ENCODE peak calls at places on chromosomes 13 and 19, in seven cellular contexts. O is esophagus squamous epithelium, F is spleen, L is transverse colon, Q is testis, G is stomach, H is K562. T is an unnamed sample. For H3K36me3, the result is how much of the 10 kb centered on the place peaks cover.

GRCh38 chr19:54653181-54653809 is 9.5 kb upstream of the LILRB4 start:
- DNase-seq in O (no peak), F (no peak), L (no peak), Q (no peak), G (no peak), H (peak), T (no peak)

GRCh38 chr19:50467566-50467965 is 8.7 kb upstream of the EMC10 start:
- DNase-seq in O (no peak), F (no peak), L (no peak), Q (no peak), G (no peak), H (no peak), T (no peak)

GRCh38 chr13:79483302-79483701 is 2.3 kb downstream of the NDFIP2 start:
- DNase-seq in O (no peak), F (no peak), L (no peak), Q (no peak), G (no peak), H (no peak), T (no peak)

GRCh38 chr13:51801631-51802099 is 2.3 kb downstream of the DHRS12 start:
- DNase-seq in O (no peak), F (peak), L (peak), Q (peak), G (peak), H (no peak), T (no peak)

GRCh38 chr19:31337007-31337914 is 12.0 kb downstream of the TSHZ3 start:
- DNase-seq in O (no peak), F (no peak), L (no peak), Q (no peak), G (no peak), H (no peak), T (no peak)

GRCh38 chr19:1655131-1655981 is 2.9 kb upstream of the TCF3 start:
- DNase-seq in O (no peak), F (peak), L (no peak), Q (no peak), G (no peak), H (no peak), T (no peak)

GRCh38 chr19:294819-295686 is 3.9 kb upstream of the PLPP2 start:
- DNase-seq in O (no peak), F (no peak), L (peak), Q (no peak), G (peak), H (peak), T (no peak)

GRCh38 chr19:12721656-12722565 is 1.8 kb downstream of the TNPO2 start:
- DNase-seq in O (no peak), F (peak), L (peak), Q (peak), G (peak), H (peak), T (peak)

GRCh38 chr13:112892759-112893569 is 76.0 kb upstream of the MCF2L start:
- DNase-seq in O (no peak), F (peak), L (peak), Q (no peak), G (peak), H (no peak), T (no peak)

GRCh38 chr13:26561636-26562537 is 4.4 kb downstream of the WASF3 start:
- DNase-seq in O (no peak), F (no peak), L (no peak), Q (no peak), G (no peak), H (no peak), T (no peak)

GRCh38 chr19:8445488-8446001 is 770 bp downstream of the HNRNPM start:
- DNase-seq in O (no peak), F (peak), L (peak), Q (peak), G (peak), H (peak), T (no peak)

GRCh38 chr19:40279761-40280607 is 5.2 kb downstream of the AKT2 start:
- DNase-seq in O (no peak), F (peak), L (no peak), Q (no peak), G (no peak), H (no peak), T (no peak)

GRCh38 chr13:114230117-114230516 is 4.6 kb upstream of the CDC16 start:
- DNase-seq in O (no peak), F (no peak), L (no peak), Q (no peak), G (no peak), H (no peak), T (no peak)

GRCh38 chr13:48160879-48161278 is 66.0 kb upstream of the MED4 start:
- DNase-seq in O (no peak), F (no peak), L (no peak), Q (no peak), G (no peak), H (no peak), T (no peak)

GRCh38 chr19:13463296-13463695 is 43.0 kb downstream of the CACNA1A start:
- DNase-seq in O (no peak), F (no peak), L (no peak), Q (peak), G (no peak), H (peak), T (no peak)

GRCh38 chr13:41905600-41906254 is 55.2 kb downstream of the VWA8 start:
- DNase-seq in O (no peak), F (no peak), L (no peak), Q (no peak), G (no peak), H (peak), T (no peak)

GRCh38 chr19:45767410-45767880 is 1.6 kb downstream of the SIX5 start:
- DNase-seq in O (no peak), F (no peak), L (peak), Q (peak), G (peak), H (peak), T (no peak)

GRCh38 chr19:13172335-13173128 is 22.3 kb downstream of the IER2 start:
- DNase-seq in O (no peak), F (peak), L (peak), Q (no peak), G (peak), H (peak), T (peak)

GRCh38 chr13:75285310-75285709 is 196.7 kb downstream of the TBC1D4 start:
- DNase-seq in O (no peak), F (no peak), L (no peak), Q (no peak), G (no peak), H (no peak), T (no peak)

GRCh38 chr19:11507370-11508078 is 1.9 kb upstream of the ZNF653 start:
- DNase-seq in O (no peak), F (no peak), L (no peak), Q (no peak), G (no peak), H (no peak), T (no peak)

GRCh38 chr13:72125561-72125960 is 258.6 kb upstream of the DACH1 start:
- DNase-seq in O (no peak), F (no peak), L (no peak), Q (no peak), G (no peak), H (no peak), T (no peak)

GRCh38 chr13:113646376-113646775 is 11.6 kb downstream of the ATP4B start:
- DNase-seq in O (no peak), F (no peak), L (peak), Q (no peak), G (peak), H (no peak), T (no peak)

GRCh38 chr13:93777504-93777903 is 550.9 kb downstream of the GPC6 start:
- DNase-seq in O (no peak), F (no peak), L (no peak), Q (no peak), G (no peak), H (no peak), T (no peak)

GRCh38 chr19:14021474-14021873 is 6.5 kb upstream of the RLN3 start:
- DNase-seq in O (no peak), F (no peak), L (no peak), Q (no peak), G (no peak), H (no peak), T (no peak)

GRCh38 chr13:38914070-38914469 is 76.6 kb downstream of the STOML3 start:
- DNase-seq in O (no peak), F (no peak), L (no peak), Q (no peak), G (no peak), H (no peak), T (no peak)

GRCh38 chr19:14122924-14123323 is 5.4 kb upstream of the PRKACA start:
- DNase-seq in O (no peak), F (no peak), L (no peak), Q (no peak), G (no peak), H (no peak), T (no peak)

GRCh38 chr13:74920945-74921725 is 560.8 kb downstream of the TBC1D4 start:
- DNase-seq in O (no peak), F (no peak), L (no peak), Q (no peak), G (no peak), H (peak), T (no peak)

GRCh38 chr19:13781547-13781946 is 7.3 kb downstream of the C19orf53 start:
- DNase-seq in O (no peak), F (peak), L (peak), Q (peak), G (peak), H (peak), T (no peak)

GRCh38 chr13:66099825-66100224 is 1130.3 kb downstream of the PCDH9 start:
- DNase-seq in O (no peak), F (peak), L (no peak), Q (no peak), G (no peak), H (no peak), T (no peak)

GRCh38 chr13:89862691-89863036 is 1484.8 kb upstream of the MIR17HG start:
- DNase-seq in O (no peak), F (no peak), L (no peak), Q (no peak), G (no peak), H (no peak), T (no peak)

GRCh38 chr19:47776568-47776967 is 1.9 kb upstream of the SELENOW start:
- DNase-seq in O (no peak), F (no peak), L (no peak), Q (no peak), G (no peak), H (no peak), T (no peak)

GRCh38 chr13:48431431-48431830 is 18.5 kb upstream of the LPAR6 start:
- DNase-seq in O (no peak), F (no peak), L (no peak), Q (no peak), G (no peak), H (no peak), T (no peak)

GRCh38 chr13:41562083-41562482 is 104.7 kb downstream of the RGCC start:
- DNase-seq in O (no peak), F (no peak), L (peak), Q (peak), G (no peak), H (no peak), T (no peak)

GRCh38 chr19:2278504-2279158 is 3.3 kb downstream of the PEAK3 start:
- DNase-seq in O (no peak), F (no peak), L (peak), Q (no peak), G (no peak), H (no peak), T (no peak)

GRCh38 chr19:45754323-45754722 is 14.7 kb downstream of the SIX5 start:
- DNase-seq in O (no peak), F (no peak), L (no peak), Q (no peak), G (no peak), H (no peak), T (no peak)

GRCh38 chr19:12792048-12792852 is 964 bp downstream of the JUNB start:
- DNase-seq in O (no peak), F (peak), L (peak), Q (peak), G (peak), H (peak), T (no peak)

GRCh38 chr19:40269216-40269940 is 15.8 kb downstream of the AKT2 start:
- DNase-seq in O (no peak), F (no peak), L (no peak), Q (no peak), G (no peak), H (no peak), T (no peak)

GRCh38 chr19:32933571-32933970 is 38.2 kb downstream of the CEP89 start:
- DNase-seq in O (no peak), F (no peak), L (no peak), Q (no peak), G (no peak), H (no peak), T (no peak)
- TF ChIP-seq CTCF in O (no peak), F (no peak), L (no peak), Q (no peak), G (no peak), H (no peak), T (no peak)

GRCh38 chr19:43826787-43827754 is at the start of gene ZNF283:
- DNase-seq in O (peak), F (peak), L (peak), Q (peak), G (peak), H (peak), T (peak)
- TF ChIP-seq POLR2A in O (no peak), F (no peak), L (no peak), Q (no peak), G (no peak), H (peak), T (no peak)

DNA sequence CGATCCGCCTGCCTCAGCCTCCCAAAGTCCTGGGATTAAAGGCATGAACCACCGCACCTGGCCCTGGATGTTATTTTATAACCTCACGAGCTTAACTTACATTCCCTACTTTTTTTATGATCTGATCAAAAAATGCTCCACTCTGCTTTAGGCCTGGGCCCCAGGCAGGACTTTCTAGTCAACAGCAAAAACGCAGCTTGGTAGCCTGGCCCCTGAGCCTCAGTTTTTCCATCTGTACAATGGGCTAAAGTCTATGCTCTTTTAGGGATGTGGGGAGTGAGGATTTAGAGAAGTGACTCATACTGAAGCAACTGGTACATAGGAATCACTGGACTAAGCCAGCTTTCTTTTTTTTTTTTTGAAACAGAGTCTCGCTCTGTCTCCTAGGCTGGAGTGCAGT is 11.9 kb upstream of the PIK3R2 start:
- DNase-seq in O (no peak), F (no peak), L (no peak), Q (no peak), G (no peak), H (no peak), T (no peak)
- H3K36me3 ChIP-seq in O (under half), F (half or more), L (half or more), Q (under half), G (half or more), H (half or more), T (half or more)

GRCh38 chr13:97574926-97575325 is 141.0 kb downstream of the RAP2A start:
- DNase-seq in O (no peak), F (no peak), L (peak), Q (peak), G (no peak), H (peak), T (no peak)
- TF ChIP-seq CTCF in O (no peak), F (no peak), L (peak), Q (no peak), G (no peak), H (peak), T (peak)

DNA sequence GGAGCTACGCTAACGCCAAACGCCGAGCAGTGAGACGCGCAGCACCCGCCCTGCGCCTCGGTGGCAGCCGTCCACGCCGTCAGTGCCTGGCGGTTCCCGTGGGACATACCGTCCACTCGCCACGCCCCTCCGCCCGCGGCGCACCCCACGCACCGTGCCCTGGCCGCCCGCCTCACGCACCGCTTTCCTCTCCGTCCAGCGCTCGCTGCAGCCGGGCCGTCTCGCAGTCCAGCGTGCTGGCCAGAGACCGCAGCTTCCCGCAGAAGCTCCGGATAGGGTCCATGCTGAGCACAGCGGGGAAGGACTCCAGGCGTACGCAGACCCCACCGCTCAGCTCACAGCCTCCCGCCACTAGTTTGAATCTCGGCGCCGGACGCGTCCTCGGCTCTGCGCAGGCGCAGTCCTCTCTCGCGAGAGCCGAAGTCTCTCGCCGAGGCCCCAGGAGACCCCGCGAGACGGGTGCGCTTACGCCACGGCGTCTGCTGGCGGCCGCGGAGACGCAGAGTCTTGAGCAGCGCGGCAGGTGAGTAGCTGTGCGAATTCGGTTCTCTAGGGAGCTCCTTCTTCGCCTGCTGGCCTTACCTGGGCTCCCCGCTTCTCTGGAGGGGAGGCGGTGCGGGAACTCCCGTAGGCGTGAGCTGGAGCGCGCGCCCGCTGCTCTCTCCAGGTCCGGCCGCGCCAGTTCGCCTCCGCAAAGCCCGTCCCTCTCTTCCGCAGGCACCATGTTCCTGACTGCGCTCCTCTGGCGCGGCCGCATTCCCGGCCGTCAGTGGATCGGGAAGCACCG is at the start of the genes MRPL57 and SKA3:
- DNase-seq in O (peak), F (peak), L (peak), Q (peak), G (peak), H (peak), T (peak)
- TF ChIP-seq POLR2A in O (no peak), F (peak), L (peak), Q (peak), G (no peak), H (peak), T (peak)

GRCh38 chr13:45519473-45519872 is 54.7 kb downstream of the COG3 start:
- DNase-seq in O (no peak), F (no peak), L (no peak), Q (no peak), G (no peak), H (no peak), T (no peak)

GRCh38 chr13:45518525-45519235 is 53.9 kb downstream of the COG3 start:
- DNase-seq in O (no peak), F (no peak), L (no peak), Q (no peak), G (no peak), H (no peak), T (no peak)

GRCh38 chr13:45527699-45528462 is 63.1 kb downstream of the COG3 start:
- DNase-seq in O (no peak), F (no peak), L (no peak), Q (no peak), G (peak), H (no peak), T (no peak)

GRCh38 chr13:45521292-45521691 is 56.6 kb downstream of the COG3 start:
- DNase-seq in O (no peak), F (no peak), L (no peak), Q (no peak), G (no peak), H (no peak), T (no peak)

DNA sequence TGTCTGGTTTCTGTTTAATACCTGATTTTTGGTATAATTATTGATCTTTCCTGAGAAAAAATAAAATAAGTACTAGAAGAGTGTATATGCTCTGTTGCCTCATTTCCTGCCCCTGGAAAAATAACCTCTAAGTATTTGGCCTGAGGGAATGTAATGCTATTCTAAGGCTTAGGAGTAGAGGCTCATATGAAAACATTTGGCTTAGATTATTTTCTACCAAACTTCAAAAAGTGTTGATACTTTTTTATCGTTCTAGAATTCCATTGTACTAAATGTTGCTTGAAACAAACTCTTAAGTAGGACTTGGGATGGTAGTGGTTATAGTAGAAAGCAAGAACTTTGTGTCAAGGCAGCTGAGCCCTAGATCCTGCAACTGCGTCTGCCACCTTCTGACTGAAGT is 57.8 kb downstream of the COG3 start:
- DNase-seq in O (no peak), F (no peak), L (no peak), Q (no peak), G (no peak), H (no peak), T (no peak)
- H3K36me3 ChIP-seq in O (under half), F (half or more), L (half or more), Q (under half), G (half or more), H (under half), T (under half)

GRCh38 chr13:57629391-57629804 is 2.1 kb upstream of the PCDH17 start:
- DNase-seq in O (no peak), F (peak), L (no peak), Q (peak), G (no peak), H (no peak), T (no peak)
- TF ChIP-seq CTCF in O (no peak), F (no peak), L (no peak), Q (no peak), G (no peak), H (no peak), T (no peak)